ENCODE peak calls at places on chromosomes 13 and 19, in eight cellular contexts. E is K562; A is body of pancreas; Q is aorta; I is tibial artery; K is CD8-positive, alpha-beta memory T cell; O is fibroblast of lung; J is SK-N-SH. W is an unnamed sample.
A peak's percentile ranks its signal among the peaks of the same experiment; 100 is the strongest.

GRCh38 chr19:54106716-54107115 is 4.1 kb downstream of the NDUFA3 start:
- DNase-seq in E (no peak), A (no peak), Q (no peak), I (no peak), K (no peak), O (no peak), J (no peak), W (no peak)

GRCh38 chr19:1833540-1833939 is 14.7 kb downstream of the REXO1 start:
- DNase-seq in E (no peak), A (peak; percentile 40), Q (no peak), I (no peak), K (no peak), O (no peak), J (no peak), W (no peak)

GRCh38 chr19:10339380-10339960 is at the start of gene ICAM3:
- DNase-seq in E (no peak), A (peak; percentile 24), Q (peak; percentile 73), I (no peak), K (peak; percentile 69), O (no peak), J (no peak), W (no peak)

GRCh38 chr13:51614350-51614786 is 30.1 kb downstream of the WDFY2 start:
- DNase-seq in E (no peak), A (peak; percentile 61), Q (no peak), I (no peak), K (peak; percentile 50), O (no peak), J (peak; percentile 64), W (no peak)

GRCh38 chr13:30696278-30697176 is 38.8 kb upstream of the ALOX5AP start:
- DNase-seq in E (no peak), A (peak; percentile 68), Q (no peak), I (peak; percentile 60), K (no peak), O (peak; percentile 55), J (no peak), W (no peak)

GRCh38 chr19:2755448-2755705 is 15.6 kb upstream of the SLC39A3 start:
- DNase-seq in E (no peak), A (no peak), Q (no peak), I (no peak), K (no peak), O (no peak), J (no peak), W (no peak)

GRCh38 chr13:114225610-114226009 is 9.1 kb upstream of the CDC16 start:
- DNase-seq in E (no peak), A (no peak), Q (no peak), I (no peak), K (no peak), O (no peak), J (peak; percentile 37), W (no peak)

GRCh38 chr19:33797821-33798633 is 1.4 kb downstream of the KCTD15 start:
- DNase-seq in E (peak; percentile 84), A (peak; percentile 70), Q (peak; percentile 89), I (peak; percentile 30), K (no peak), O (peak; percentile 58), J (peak; percentile 82), W (no peak)

GRCh38 chr13:100235311-100235901 is 146.5 kb downstream of the PCCA start:
- DNase-seq in E (peak; percentile 44), A (peak; percentile 41), Q (no peak), I (no peak), K (no peak), O (peak; percentile 43), J (peak; percentile 51), W (peak; percentile 26)

GRCh38 chr13:111359237-111359915 is 38.9 kb downstream of the TEX29 start:
- DNase-seq in E (no peak), A (no peak), Q (no peak), I (no peak), K (no peak), O (no peak), J (no peak), W (no peak)

GRCh38 chr13:83880275-83881027 is 1.8 kb downstream of the SLITRK1 start:
- DNase-seq in E (no peak), A (no peak), Q (no peak), I (no peak), K (no peak), O (no peak), J (no peak), W (no peak)

GRCh38 chr19:38173324-38174041 is 50.5 kb downstream of the DPF1 start:
- DNase-seq in E (no peak), A (peak; percentile 64), Q (peak; percentile 94), I (no peak), K (no peak), O (peak; percentile 85), J (peak; percentile 76), W (no peak)

GRCh38 chr19:10430505-10431253 is 10.3 kb downstream of the PDE4A start:
- DNase-seq in E (peak; percentile 84), A (peak; percentile 63), Q (peak; percentile 86), I (peak; percentile 45), K (no peak), O (peak; percentile 45), J (peak; percentile 76), W (peak; percentile 48)

GRCh38 chr13:45511310-45512147 is 46.8 kb downstream of the COG3 start:
- DNase-seq in E (peak; percentile 67), A (peak; percentile 58), Q (no peak), I (no peak), K (peak; percentile 55), O (peak; percentile 64), J (peak; percentile 60), W (peak; percentile 34)

GRCh38 chr13:102911336-102911735 is 65.5 kb downstream of the ERCC5 start:
- DNase-seq in E (no peak), A (no peak), Q (no peak), I (no peak), K (no peak), O (no peak), J (no peak), W (peak; percentile 19)

GRCh38 chr13:50911051-50911690 is 1.6 kb downstream of the RNASEH2B start:
- DNase-seq in E (peak; percentile 65), A (no peak), Q (no peak), I (no peak), K (no peak), O (peak; percentile 7), J (peak; percentile 46), W (no peak)

GRCh38 chr19:18417250-18418033 is 1.8 kb upstream of the SSBP4 start:
- DNase-seq in E (peak; percentile 94), A (peak; percentile 75), Q (peak; percentile 93), I (peak; percentile 69), K (peak; percentile 64), O (peak; percentile 83), J (peak; percentile 91), W (no peak)

GRCh38 chr19:52648336-52648990 is 10.3 kb upstream of the ZNF83 start:
- DNase-seq in E (no peak), A (no peak), Q (no peak), I (no peak), K (no peak), O (peak; percentile 85), J (no peak), W (no peak)
- H3K27ac ChIP-seq in E (no peak overlapping the region), A (no peak overlapping the region), Q (peak overlapping the region; percentile 68), I (peak overlapping the region; percentile 65), K (no peak overlapping the region), O (no peak overlapping the region), J (peak overlapping the region; percentile 44), W (no peak overlapping the region)

DNA sequence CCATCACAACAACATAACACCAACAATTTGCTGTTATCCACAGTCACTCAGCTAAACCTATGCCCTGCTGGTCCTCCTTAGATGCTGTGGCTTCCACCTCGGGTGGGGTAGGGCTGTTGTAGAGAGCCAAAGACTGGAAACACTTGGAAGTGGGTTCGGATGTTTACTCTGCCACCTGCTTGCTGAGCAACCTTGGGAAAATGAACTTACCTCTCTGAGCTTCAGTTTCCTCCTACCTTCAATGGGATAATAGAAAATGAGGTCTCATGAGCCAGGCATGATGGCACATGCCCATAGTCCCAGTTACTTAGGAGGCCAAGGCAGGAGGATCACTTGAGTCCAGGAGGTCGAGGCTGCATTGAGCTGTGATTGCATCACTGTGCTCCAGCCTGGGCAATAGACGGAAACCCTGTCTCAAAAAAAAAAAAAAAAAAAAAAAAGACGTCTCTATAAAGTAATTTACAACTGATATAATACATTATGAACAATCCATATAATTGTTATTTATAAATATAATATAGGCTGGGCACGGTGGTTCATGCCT is 3.3 kb upstream of the SYCN start:
- DNase-seq in E (no peak), A (no peak), Q (no peak), I (no peak), K (no peak), O (no peak), J (no peak), W (no peak)
- H3K27me3 ChIP-seq in E (no peaks in the 10 kb centered on the region), A (no peaks in the 10 kb centered on the region), Q (no peaks in the 10 kb centered on the region), I (no peaks in the 10 kb centered on the region), K (peaks cover 13% of the 10 kb centered on the region), O (peaks cover 8% of the 10 kb centered on the region), J (peaks cover 26% of the 10 kb centered on the region), W (peaks cover 16% of the 10 kb centered on the region)

DNA sequence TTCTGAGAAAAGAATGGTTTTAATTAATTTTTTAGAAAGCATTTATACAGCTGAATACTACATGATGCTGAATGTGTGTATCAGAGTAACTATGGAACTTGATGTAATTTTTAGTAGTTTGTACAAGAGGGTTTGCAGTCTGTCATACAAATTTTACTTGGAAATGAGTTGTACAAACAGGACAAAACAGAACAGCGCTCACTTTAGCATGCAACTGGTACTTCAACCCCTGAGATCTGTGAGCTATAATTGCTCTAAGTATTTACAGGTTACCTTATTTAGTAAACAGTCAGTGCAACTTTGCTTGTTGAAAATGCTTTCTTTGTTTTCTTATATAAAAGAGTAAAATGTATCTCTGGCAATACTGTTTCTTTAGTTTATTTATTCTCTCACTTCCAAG is 719 bp downstream of the TNFRSF19 start:
- DNase-seq in E (no peak), A (no peak), Q (no peak), I (no peak), K (no peak), O (peak; percentile 54), J (no peak), W (no peak)
- H3K27ac ChIP-seq in E (no peak overlapping the region), A (no peak overlapping the region), Q (no peak overlapping the region), I (no peak overlapping the region), K (no peak overlapping the region), O (peak overlapping the region; percentile 1), J (peak overlapping the region; percentile 94), W (peak overlapping the region; percentile 68)

GRCh38 chr19:40907968-40908735 is 26.1 kb upstream of the CYP2A7 start:
- DNase-seq in E (peak; percentile 59), A (peak; percentile 10), Q (no peak), I (no peak), K (peak; percentile 50), O (no peak), J (no peak), W (no peak)
- H3K27me3 ChIP-seq in E (no peaks in the 10 kb centered on the region), A (no peaks in the 10 kb centered on the region), Q (no peaks in the 10 kb centered on the region), I (no peaks in the 10 kb centered on the region), K (no peaks in the 10 kb centered on the region), O (no peaks in the 10 kb centered on the region), J (peaks cover 63% of the 10 kb centered on the region), W (no peaks in the 10 kb centered on the region)

W was measured in prostate gland.